ENCODE peak calls at places on chromosome 1, in nine cellular contexts. One of them, this sample, is unnamed.
A peak's percentile ranks its signal among the peaks of the same experiment; 100 is the strongest.

GRCh38 chr1:212977781-212978645 is 27.7 kb downstream of the VASH2 start:
- DNase-seq in stimulated activated naive CD8-positive, alpha-beta T cell treated with anti-CD3 and anti-CD28 coated beads, Interleukin-15, Interleukin-2, amounts not matched to agents 100 U/mL and 50 U/mL, for 24 hours: no peak
- DNase-seq in ovary: no peak
- DNase-seq in neural crest cell: no peak
- DNase-seq in NAMALWA: no peak
- DNase-seq in OCI-M1: no peak
- DNase-seq in EH: no peak
- DNase-seq in progenitor cell of endocrine pancreas: no peak
- DNase-seq in AG08396: no peak
- DNase-seq in this sample: peak; percentile 55

GRCh38 chr1:38964140-38964548 is 22.5 kb upstream of the RHBDL2 start:
- DNase-seq in stimulated activated naive CD8-positive, alpha-beta T cell treated with anti-CD3 and anti-CD28 coated beads, Interleukin-15, Interleukin-2, amounts not matched to agents 100 U/mL and 50 U/mL, for 24 hours: no peak
- DNase-seq in ovary: no peak
- DNase-seq in neural crest cell: no peak
- DNase-seq in NAMALWA: peak; percentile 41
- DNase-seq in OCI-M1: peak; percentile 43
- DNase-seq in EH: no peak
- DNase-seq in progenitor cell of endocrine pancreas: no peak
- DNase-seq in AG08396: no peak
- DNase-seq in this sample: peak; percentile 27

GRCh38 chr1:239233626-239234025 is 152.7 kb upstream of the CHRM3 start:
- DNase-seq in stimulated activated naive CD8-positive, alpha-beta T cell treated with anti-CD3 and anti-CD28 coated beads, Interleukin-15, Interleukin-2, amounts not matched to agents 100 U/mL and 50 U/mL, for 24 hours: no peak
- DNase-seq in ovary: no peak
- DNase-seq in neural crest cell: no peak
- DNase-seq in NAMALWA: no peak
- DNase-seq in OCI-M1: no peak
- DNase-seq in EH: no peak
- DNase-seq in progenitor cell of endocrine pancreas: no peak
- DNase-seq in AG08396: no peak
- DNase-seq in this sample: no peak

GRCh38 chr1:82718719-82719419 is 918.1 kb downstream of the ADGRL2 start:
- DNase-seq in stimulated activated naive CD8-positive, alpha-beta T cell treated with anti-CD3 and anti-CD28 coated beads, Interleukin-15, Interleukin-2, amounts not matched to agents 100 U/mL and 50 U/mL, for 24 hours: no peak
- DNase-seq in ovary: no peak
- DNase-seq in neural crest cell: no peak
- DNase-seq in NAMALWA: no peak
- DNase-seq in OCI-M1: no peak
- DNase-seq in EH: no peak
- DNase-seq in progenitor cell of endocrine pancreas: no peak
- DNase-seq in AG08396: no peak
- DNase-seq in this sample: no peak

GRCh38 chr1:43444151-43444826 is 9.4 kb downstream of the HYI start:
- DNase-seq in stimulated activated naive CD8-positive, alpha-beta T cell treated with anti-CD3 and anti-CD28 coated beads, Interleukin-15, Interleukin-2, amounts not matched to agents 100 U/mL and 50 U/mL, for 24 hours: no peak
- DNase-seq in ovary: no peak
- DNase-seq in neural crest cell: no peak
- DNase-seq in NAMALWA: no peak
- DNase-seq in OCI-M1: no peak
- DNase-seq in EH: no peak
- DNase-seq in progenitor cell of endocrine pancreas: no peak
- DNase-seq in AG08396: no peak
- DNase-seq in this sample: no peak

GRCh38 chr1:40362699-40363098 is 10.8 kb upstream of the SMAP2 start:
- DNase-seq in stimulated activated naive CD8-positive, alpha-beta T cell treated with anti-CD3 and anti-CD28 coated beads, Interleukin-15, Interleukin-2, amounts not matched to agents 100 U/mL and 50 U/mL, for 24 hours: no peak
- DNase-seq in ovary: no peak
- DNase-seq in neural crest cell: no peak
- DNase-seq in NAMALWA: no peak
- DNase-seq in OCI-M1: no peak
- DNase-seq in EH: peak; percentile 73
- DNase-seq in progenitor cell of endocrine pancreas: no peak
- DNase-seq in AG08396: no peak
- DNase-seq in this sample: no peak

GRCh38 chr1:109935451-109935900 is 24.8 kb downstream of the CSF1 start:
- DNase-seq in stimulated activated naive CD8-positive, alpha-beta T cell treated with anti-CD3 and anti-CD28 coated beads, Interleukin-15, Interleukin-2, amounts not matched to agents 100 U/mL and 50 U/mL, for 24 hours: no peak
- DNase-seq in ovary: no peak
- DNase-seq in neural crest cell: no peak
- DNase-seq in NAMALWA: no peak
- DNase-seq in OCI-M1: no peak
- DNase-seq in EH: no peak
- DNase-seq in progenitor cell of endocrine pancreas: no peak
- DNase-seq in AG08396: no peak
- DNase-seq in this sample: no peak

GRCh38 chr1:99869304-99869703 is 19.1 kb downstream of the AGL start:
- DNase-seq in stimulated activated naive CD8-positive, alpha-beta T cell treated with anti-CD3 and anti-CD28 coated beads, Interleukin-15, Interleukin-2, amounts not matched to agents 100 U/mL and 50 U/mL, for 24 hours: no peak
- DNase-seq in ovary: no peak
- DNase-seq in neural crest cell: no peak
- DNase-seq in NAMALWA: no peak
- DNase-seq in OCI-M1: no peak
- DNase-seq in EH: peak; percentile 34
- DNase-seq in progenitor cell of endocrine pancreas: no peak
- DNase-seq in AG08396: peak; percentile 56
- DNase-seq in this sample: no peak

GRCh38 chr1:245829861-245830260 is 675.1 kb downstream of the KIF26B start:
- DNase-seq in stimulated activated naive CD8-positive, alpha-beta T cell treated with anti-CD3 and anti-CD28 coated beads, Interleukin-15, Interleukin-2, amounts not matched to agents 100 U/mL and 50 U/mL, for 24 hours: no peak
- DNase-seq in ovary: no peak
- DNase-seq in neural crest cell: no peak
- DNase-seq in NAMALWA: no peak
- DNase-seq in OCI-M1: no peak
- DNase-seq in EH: no peak
- DNase-seq in progenitor cell of endocrine pancreas: no peak
- DNase-seq in AG08396: no peak
- DNase-seq in this sample: no peak

GRCh38 chr1:14345925-14346550 is 252.4 kb upstream of the KAZN start:
- DNase-seq in stimulated activated naive CD8-positive, alpha-beta T cell treated with anti-CD3 and anti-CD28 coated beads, Interleukin-15, Interleukin-2, amounts not matched to agents 100 U/mL and 50 U/mL, for 24 hours: no peak
- DNase-seq in ovary: no peak
- DNase-seq in neural crest cell: no peak
- DNase-seq in NAMALWA: no peak
- DNase-seq in OCI-M1: no peak
- DNase-seq in EH: no peak
- DNase-seq in progenitor cell of endocrine pancreas: no peak
- DNase-seq in AG08396: no peak
- DNase-seq in this sample: no peak

This sample was measured in GM20000.